ENCODE peak calls at places on chromosomes 11 and 22, in five cellular contexts. C is astrocyte of the spinal cord, N is T-cell, P is endothelial cell, D is GM06990. M is an unnamed sample.

GRCh38 chr11:57770793-57771192 is 9.2 kb downstream of the CTNND1 start:
- DNase-seq in C (no peak), N (no peak), P (no peak), D (no peak), M (no peak)

GRCh38 chr11:121870202-121871045 is 245.6 kb downstream of the BLID start:
- DNase-seq in C (no peak), N (no peak), P (no peak), D (no peak), M (no peak)

GRCh38 chr22:38735126-38735464 is 20.7 kb downstream of the SUN2 start:
- DNase-seq in C (no peak), N (no peak), P (no peak), D (no peak), M (no peak)

GRCh38 chr22:19632671-19633148 is 81.6 kb upstream of the SEPTIN5 start:
- DNase-seq in C (no peak), N (no peak), P (no peak), D (no peak), M (no peak)

GRCh38 chr11:2294340-2295290 is 7.1 kb downstream of the C11orf21 start:
- DNase-seq in C (no peak), N (peak; percentile 2), P (peak; percentile 1), D (no peak), M (no peak)

GRCh38 chr11:120529214-120529613 is 17.7 kb downstream of the GRIK4 start:
- DNase-seq in C (no peak), N (no peak), P (no peak), D (no peak), M (no peak)

GRCh38 chr11:45279645-45280044 is 6.5 kb downstream of the SYT13 start:
- DNase-seq in C (no peak), N (no peak), P (no peak), D (no peak), M (no peak)

GRCh38 chr11:3096909-3097395 is 39.7 kb upstream of the CARS1 start:
- DNase-seq in C (no peak), N (no peak), P (no peak), D (no peak), M (no peak)

GRCh38 chr11:28384418-28384817 is 276.2 kb downstream of the METTL15 start:
- DNase-seq in C (peak; percentile 97), N (no peak), P (no peak), D (no peak), M (no peak)

GRCh38 chr11:61731956-61732675 is 20.3 kb upstream of the MYRF start:
- DNase-seq in C (no peak), N (no peak), P (no peak), D (no peak), M (no peak)

GRCh38 chr11:20962581-20962980 is 293.2 kb downstream of the NELL1 start:
- DNase-seq in C (peak; percentile 89), N (no peak), P (no peak), D (no peak), M (no peak)

GRCh38 chr22:50304528-50305392 is 2.7 kb downstream of the PLXNB2 start:
- DNase-seq in C (peak; percentile 27), N (no peak), P (no peak), D (no peak), M (no peak)

GRCh38 chr11:104319396-104319795 is 155.4 kb upstream of the PDGFD start:
- DNase-seq in C (no peak), N (no peak), P (no peak), D (no peak), M (no peak)

GRCh38 chr22:43203471-43203981 is 16.6 kb upstream of the TTLL12 start:
- DNase-seq in C (no peak), N (no peak), P (no peak), D (no peak), M (peak; percentile 31)

GRCh38 chr11:126391970-126392637 is 36.6 kb downstream of the ST3GAL4 start:
- DNase-seq in C (no peak), N (no peak), P (no peak), D (no peak), M (no peak)

GRCh38 chr11:112004389-112004788 is 20.8 kb upstream of the DLAT start:
- DNase-seq in C (no peak), N (peak; percentile 13), P (peak; percentile 53), D (no peak), M (no peak)

GRCh38 chr11:114059278-114059983 is at the start of gene ZBTB16:
- DNase-seq in C (peak; percentile 80), N (peak; percentile 78), P (peak; percentile 46), D (no peak), M (peak; percentile 86)

GRCh38 chr11:64876835-64877341 is 1.5 kb downstream of the EHD1 start:
- DNase-seq in C (peak; percentile 35), N (no peak), P (no peak), D (no peak), M (peak; percentile 41)

GRCh38 chr22:22884888-22885840 is 2.5 kb upstream of the IGLL5 start:
- DNase-seq in C (no peak), N (no peak), P (no peak), D (peak; percentile 84), M (no peak)

GRCh38 chr11:128544625-128545024 is 42.7 kb downstream of the ETS1 start:
- DNase-seq in C (peak; percentile 24), N (no peak), P (no peak), D (no peak), M (no peak)

GRCh38 chr11:116615211-116615865 is 157.4 kb downstream of the BUD13 start:
- DNase-seq in C (no peak), N (no peak), P (no peak), D (no peak), M (no peak)

GRCh38 chr11:36774603-36775002 is 176.6 kb upstream of the RAG2 start:
- DNase-seq in C (no peak), N (no peak), P (no peak), D (no peak), M (no peak)

M was measured in retina.